ENCODE peak calls at places on chromosome 10, in seven cellular contexts. One of them, this sample, is unnamed.

GRCh38 chr10:78044179-78044578 is 10.5 kb downstream of the RPS24 start:
- DNase-seq in mammary epithelial cell: no peak
- DNase-seq in suprapubic skin: no peak
- DNase-seq in esophagus squamous epithelium: no peak
- DNase-seq in spleen: no peak
- DNase-seq in aorta: no peak
- DNase-seq in tibial nerve: no peak
- DNase-seq in this sample: no peak

GRCh38 chr10:44956176-44956575 is 3.4 kb upstream of the RASSF4 start:
- DNase-seq in aorta: no peak
- DNase-seq in suprapubic skin: no peak
- DNase-seq in tibial nerve: peak; percentile 11
- DNase-seq in spleen: peak; percentile 15
- DNase-seq in esophagus squamous epithelium: no peak
- DNase-seq in mammary epithelial cell: no peak
- DNase-seq in this sample: no peak

GRCh38 chr10:26987851-26988250 is 112.4 kb downstream of the ANKRD26 start:
- DNase-seq in spleen: no peak
- DNase-seq in suprapubic skin: no peak
- DNase-seq in tibial nerve: no peak
- DNase-seq in esophagus squamous epithelium: no peak
- DNase-seq in aorta: no peak
- DNase-seq in mammary epithelial cell: no peak
- DNase-seq in this sample: no peak

GRCh38 chr10:88033793-88034192 is 170.4 kb downstream of the PTEN start:
- DNase-seq in suprapubic skin: no peak
- DNase-seq in aorta: no peak
- DNase-seq in spleen: no peak
- DNase-seq in tibial nerve: no peak
- DNase-seq in mammary epithelial cell: no peak
- DNase-seq in esophagus squamous epithelium: no peak
- DNase-seq in this sample: no peak

GRCh38 chr10:15558136-15558535 is 161.6 kb downstream of the ITGA8 start:
- DNase-seq in tibial nerve: no peak
- DNase-seq in esophagus squamous epithelium: no peak
- DNase-seq in spleen: no peak
- DNase-seq in aorta: no peak
- DNase-seq in mammary epithelial cell: no peak
- DNase-seq in suprapubic skin: no peak
- DNase-seq in this sample: no peak

GRCh38 chr10:132397671-132398565 is 918 bp downstream of the PWWP2B start:
- DNase-seq in tibial nerve: no peak
- DNase-seq in suprapubic skin: no peak
- DNase-seq in aorta: peak; percentile 70
- DNase-seq in esophagus squamous epithelium: no peak
- DNase-seq in spleen: peak; percentile 92
- DNase-seq in mammary epithelial cell: peak; percentile 70
- DNase-seq in this sample: peak; percentile 81

GRCh38 chr10:44422153-44422552 is 37.3 kb upstream of the CXCL12 start:
- DNase-seq in mammary epithelial cell: no peak
- DNase-seq in esophagus squamous epithelium: no peak
- DNase-seq in aorta: no peak
- DNase-seq in tibial nerve: no peak
- DNase-seq in spleen: no peak
- DNase-seq in suprapubic skin: no peak
- DNase-seq in this sample: no peak

GRCh38 chr10:12390733-12391132 is 41.4 kb downstream of the CAMK1D start:
- DNase-seq in suprapubic skin: peak; percentile 47
- DNase-seq in spleen: no peak
- DNase-seq in aorta: no peak
- DNase-seq in esophagus squamous epithelium: no peak
- DNase-seq in mammary epithelial cell: no peak
- DNase-seq in tibial nerve: no peak
- DNase-seq in this sample: no peak

GRCh38 chr10:62046522-62047239 is 145.2 kb downstream of the ARID5B start:
- DNase-seq in suprapubic skin: no peak
- DNase-seq in esophagus squamous epithelium: no peak
- DNase-seq in aorta: no peak
- DNase-seq in mammary epithelial cell: peak; percentile 77
- DNase-seq in tibial nerve: no peak
- DNase-seq in spleen: no peak
- DNase-seq in this sample: no peak

GRCh38 chr10:77049896-77050295 is 587.7 kb downstream of the KCNMA1 start:
- DNase-seq in spleen: no peak
- DNase-seq in tibial nerve: no peak
- DNase-seq in suprapubic skin: no peak
- DNase-seq in aorta: no peak
- DNase-seq in mammary epithelial cell: no peak
- DNase-seq in esophagus squamous epithelium: no peak
- DNase-seq in this sample: no peak

GRCh38 chr10:79068203-79068561 is 584 bp upstream of the ZMIZ1 start:
- DNase-seq in tibial nerve: no peak
- DNase-seq in esophagus squamous epithelium: no peak
- DNase-seq in spleen: peak; percentile 87
- DNase-seq in aorta: no peak
- DNase-seq in suprapubic skin: no peak
- DNase-seq in mammary epithelial cell: no peak
- DNase-seq in this sample: no peak

GRCh38 chr10:49527061-49527460 is 11.9 kb downstream of the ERCC6 start:
- DNase-seq in tibial nerve: no peak
- DNase-seq in esophagus squamous epithelium: no peak
- DNase-seq in mammary epithelial cell: no peak
- DNase-seq in aorta: no peak
- DNase-seq in spleen: no peak
- DNase-seq in suprapubic skin: no peak
- DNase-seq in this sample: no peak

GRCh38 chr10:114720685-114721278 is 62.7 kb upstream of the ABLIM1 start:
- DNase-seq in suprapubic skin: no peak
- DNase-seq in mammary epithelial cell: no peak
- DNase-seq in aorta: no peak
- DNase-seq in esophagus squamous epithelium: no peak
- DNase-seq in tibial nerve: no peak
- DNase-seq in spleen: no peak
- DNase-seq in this sample: peak; percentile 57

GRCh38 chr10:26799342-26799741 is 61.4 kb downstream of the ABI1 start:
- DNase-seq in aorta: no peak
- DNase-seq in mammary epithelial cell: no peak
- DNase-seq in esophagus squamous epithelium: no peak
- DNase-seq in tibial nerve: no peak
- DNase-seq in spleen: no peak
- DNase-seq in suprapubic skin: no peak
- DNase-seq in this sample: no peak

GRCh38 chr10:35386594-35387174 is 50.4 kb downstream of the CCNY start:
- DNase-seq in tibial nerve: no peak
- DNase-seq in suprapubic skin: no peak
- DNase-seq in aorta: no peak
- DNase-seq in spleen: no peak
- DNase-seq in esophagus squamous epithelium: no peak
- DNase-seq in mammary epithelial cell: no peak
- DNase-seq in this sample: peak; percentile 75

GRCh38 chr10:78028438-78029293 is 649 bp downstream of the POLR3A start:
- DNase-seq in esophagus squamous epithelium: no peak
- DNase-seq in mammary epithelial cell: peak; percentile 33
- DNase-seq in suprapubic skin: no peak
- DNase-seq in aorta: peak; percentile 55
- DNase-seq in tibial nerve: no peak
- DNase-seq in spleen: peak; percentile 78
- DNase-seq in this sample: peak; percentile 56

GRCh38 chr10:93096901-93097300 is 23.2 kb downstream of the CYP26A1 start:
- DNase-seq in spleen: no peak
- DNase-seq in tibial nerve: no peak
- DNase-seq in suprapubic skin: no peak
- DNase-seq in esophagus squamous epithelium: no peak
- DNase-seq in mammary epithelial cell: no peak
- DNase-seq in aorta: no peak
- DNase-seq in this sample: no peak

GRCh38 chr10:30467939-30468338 is 34.0 kb downstream of the MAP3K8 start:
- DNase-seq in spleen: no peak
- DNase-seq in esophagus squamous epithelium: no peak
- DNase-seq in suprapubic skin: no peak
- DNase-seq in aorta: no peak
- DNase-seq in tibial nerve: no peak
- DNase-seq in mammary epithelial cell: no peak
- DNase-seq in this sample: no peak

GRCh38 chr10:44946201-44946600 is 13.4 kb upstream of the RASSF4 start:
- DNase-seq in spleen: peak; percentile 14
- DNase-seq in tibial nerve: no peak
- DNase-seq in aorta: no peak
- DNase-seq in esophagus squamous epithelium: no peak
- DNase-seq in mammary epithelial cell: no peak
- DNase-seq in suprapubic skin: no peak
- DNase-seq in this sample: no peak

GRCh38 chr10:108544500-108545120 is 1378.7 kb downstream of the XPNPEP1 start:
- DNase-seq in spleen: peak; percentile 85
- DNase-seq in esophagus squamous epithelium: no peak
- DNase-seq in mammary epithelial cell: peak; percentile 36
- DNase-seq in aorta: peak; percentile 58
- DNase-seq in tibial nerve: peak; percentile 31
- DNase-seq in suprapubic skin: no peak
- DNase-seq in this sample: peak; percentile 80

DNA sequence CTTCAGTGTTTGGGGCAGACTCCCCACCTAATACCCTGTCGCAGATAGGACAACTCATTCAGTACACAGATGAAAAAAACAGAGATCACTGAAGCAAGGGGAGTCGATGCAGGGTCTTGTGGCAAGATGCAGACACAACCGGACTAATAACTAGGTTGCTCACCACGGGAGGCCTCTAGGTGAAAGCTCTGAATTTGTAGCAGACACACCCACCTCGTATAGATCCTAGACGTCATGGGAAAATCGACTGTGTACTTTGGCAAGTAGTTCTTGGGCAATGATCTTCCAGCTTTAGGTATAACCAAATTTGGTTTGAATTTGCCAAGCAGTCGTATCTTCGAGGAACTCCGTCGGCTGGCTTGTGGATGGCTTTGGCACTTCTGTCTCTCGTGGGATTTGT is 88.1 kb downstream of the TCF7L2 start:
- DNase-seq in suprapubic skin: no peak
- DNase-seq in tibial nerve: no peak
- DNase-seq in spleen: no peak
- DNase-seq in esophagus squamous epithelium: no peak
- DNase-seq in aorta: no peak
- DNase-seq in mammary epithelial cell: no peak
- DNase-seq in this sample: no peak
- H3K4me1 ChIP-seq in suprapubic skin: peaks cover 29% of the 10 kb centered on the region
- H3K4me1 ChIP-seq in tibial nerve: peaks cover 19% of the 10 kb centered on the region
- H3K4me1 ChIP-seq in spleen: no peaks in the 10 kb centered on the region
- H3K4me1 ChIP-seq in esophagus squamous epithelium: peaks cover 28% of the 10 kb centered on the region
- H3K4me1 ChIP-seq in aorta: peaks cover 20% of the 10 kb centered on the region
- H3K4me1 ChIP-seq in mammary epithelial cell: peaks cover 10% of the 10 kb centered on the region
- H3K4me1 ChIP-seq in this sample: no peaks in the 10 kb centered on the region

GRCh38 chr10:119315128-119316001 is 108.0 kb downstream of the GRK5 start:
- DNase-seq in suprapubic skin: no peak
- DNase-seq in spleen: no peak
- DNase-seq in mammary epithelial cell: peak; percentile 73
- DNase-seq in tibial nerve: peak; percentile 50
- DNase-seq in aorta: peak; percentile 84
- DNase-seq in esophagus squamous epithelium: no peak
- DNase-seq in this sample: no peak
- H3K4me1 ChIP-seq in suprapubic skin: peaks cover 7% of the 10 kb centered on the region
- H3K4me1 ChIP-seq in spleen: peaks cover 47% of the 10 kb centered on the region
- H3K4me1 ChIP-seq in mammary epithelial cell: peaks cover 33% of the 10 kb centered on the region
- H3K4me1 ChIP-seq in tibial nerve: peaks cover 28% of the 10 kb centered on the region
- H3K4me1 ChIP-seq in aorta: peaks cover 8% of the 10 kb centered on the region
- H3K4me1 ChIP-seq in esophagus squamous epithelium: peaks cover 77% of the 10 kb centered on the region
- H3K4me1 ChIP-seq in this sample: peaks cover 11% of the 10 kb centered on the region

GRCh38 chr10:104348601-104349000 is 5.0 kb upstream of the CFAP58 start:
- DNase-seq in mammary epithelial cell: no peak
- DNase-seq in tibial nerve: no peak
- DNase-seq in suprapubic skin: no peak
- DNase-seq in aorta: no peak
- DNase-seq in esophagus squamous epithelium: no peak
- DNase-seq in spleen: no peak
- DNase-seq in this sample: no peak

GRCh38 chr10:104351067-104351681 is 2.5 kb upstream of the CFAP58 start:
- DNase-seq in spleen: no peak
- DNase-seq in esophagus squamous epithelium: no peak
- DNase-seq in tibial nerve: no peak
- DNase-seq in aorta: no peak
- DNase-seq in mammary epithelial cell: peak; percentile 92
- DNase-seq in suprapubic skin: no peak
- DNase-seq in this sample: no peak

GRCh38 chr10:104347295-104348045 is 6.2 kb upstream of the CFAP58 start:
- DNase-seq in tibial nerve: no peak
- DNase-seq in aorta: no peak
- DNase-seq in suprapubic skin: no peak
- DNase-seq in mammary epithelial cell: no peak
- DNase-seq in esophagus squamous epithelium: no peak
- DNase-seq in spleen: no peak
- DNase-seq in this sample: no peak

GRCh38 chr10:104350146-104350635 is 3.4 kb upstream of the CFAP58 start:
- DNase-seq in esophagus squamous epithelium: no peak
- DNase-seq in tibial nerve: no peak
- DNase-seq in mammary epithelial cell: peak; percentile 79
- DNase-seq in suprapubic skin: no peak
- DNase-seq in aorta: no peak
- DNase-seq in spleen: no peak
- DNase-seq in this sample: no peak

DNA sequence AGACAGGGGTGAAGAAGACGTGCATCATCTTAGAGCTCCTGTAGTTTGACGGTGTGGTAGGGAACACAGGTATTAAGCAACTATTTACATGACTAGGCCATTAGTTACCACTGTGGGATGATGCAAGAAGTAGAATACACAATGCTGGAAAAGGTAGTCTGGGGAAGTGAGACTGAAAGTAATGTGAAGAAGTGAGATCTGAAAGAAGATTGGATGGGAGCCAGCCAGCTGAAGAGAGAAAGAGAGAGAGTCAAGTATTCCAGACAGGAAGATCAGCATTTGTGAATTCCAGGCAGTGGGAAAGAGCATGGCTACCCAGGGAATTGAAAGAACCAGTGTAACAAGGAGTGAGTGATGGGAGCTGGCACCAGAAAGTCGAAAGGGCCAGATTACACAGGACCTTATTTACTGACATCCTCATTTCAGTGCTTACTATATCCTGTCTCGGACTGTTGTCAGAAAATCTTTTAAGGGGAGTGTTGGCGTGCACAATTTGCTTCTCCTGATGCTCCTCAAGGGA is 4.0 kb upstream of the CFAP58 start:
- DNase-seq in esophagus squamous epithelium: no peak
- DNase-seq in spleen: no peak
- DNase-seq in mammary epithelial cell: peak; percentile 94
- DNase-seq in aorta: no peak
- DNase-seq in suprapubic skin: no peak
- DNase-seq in tibial nerve: no peak
- DNase-seq in this sample: no peak
- H3K4me1 ChIP-seq in esophagus squamous epithelium: peaks cover 56% of the 10 kb centered on the region
- H3K4me1 ChIP-seq in spleen: peaks cover 40% of the 10 kb centered on the region
- H3K4me1 ChIP-seq in mammary epithelial cell: peaks cover 36% of the 10 kb centered on the region
- H3K4me1 ChIP-seq in aorta: no peaks in the 10 kb centered on the region
- H3K4me1 ChIP-seq in suprapubic skin: peaks cover 38% of the 10 kb centered on the region
- H3K4me1 ChIP-seq in tibial nerve: peaks cover 20% of the 10 kb centered on the region
- H3K4me1 ChIP-seq in this sample: no peaks in the 10 kb centered on the region

GRCh38 chr10:124728830-124729661 is 15.1 kb downstream of the FAM53B start:
- DNase-seq in aorta: no peak
- DNase-seq in suprapubic skin: no peak
- DNase-seq in spleen: peak; percentile 64
- DNase-seq in esophagus squamous epithelium: no peak
- DNase-seq in mammary epithelial cell: no peak
- DNase-seq in tibial nerve: no peak
- DNase-seq in this sample: no peak
- H3K4me1 ChIP-seq in aorta: no peaks in the 10 kb centered on the region
- H3K4me1 ChIP-seq in suprapubic skin: peaks cover 93% of the 10 kb centered on the region
- H3K4me1 ChIP-seq in spleen: peaks cover 86% of the 10 kb centered on the region
- H3K4me1 ChIP-seq in esophagus squamous epithelium: peaks cover 99% of the 10 kb centered on the region
- H3K4me1 ChIP-seq in mammary epithelial cell: peaks cover 31% of the 10 kb centered on the region
- H3K4me1 ChIP-seq in tibial nerve: peaks cover 94% of the 10 kb centered on the region
- H3K4me1 ChIP-seq in this sample: no peaks in the 10 kb centered on the region

GRCh38 chr10:60849217-60849616 is 70.9 kb downstream of the CDK1 start:
- DNase-seq in esophagus squamous epithelium: no peak
- DNase-seq in tibial nerve: no peak
- DNase-seq in aorta: peak; percentile 61
- DNase-seq in spleen: no peak
- DNase-seq in mammary epithelial cell: no peak
- DNase-seq in suprapubic skin: peak; percentile 77
- DNase-seq in this sample: no peak
- H3K4me1 ChIP-seq in esophagus squamous epithelium: peaks cover 10% of the 10 kb centered on the region
- H3K4me1 ChIP-seq in tibial nerve: no peaks in the 10 kb centered on the region
- H3K4me1 ChIP-seq in aorta: no peaks in the 10 kb centered on the region
- H3K4me1 ChIP-seq in spleen: no peaks in the 10 kb centered on the region
- H3K4me1 ChIP-seq in mammary epithelial cell: peaks cover 7% of the 10 kb centered on the region
- H3K4me1 ChIP-seq in suprapubic skin: peaks cover 5% of the 10 kb centered on the region
- H3K4me1 ChIP-seq in this sample: no peaks in the 10 kb centered on the region

This sample was measured in right lobe of liver.